ENCODE peak calls at places on chromosomes 13 and 19, in five cellular contexts. N is GM23338, J is GM12892, O is transverse colon, X is GM12891. U is an unnamed sample.

GRCh38 chr13:66329988-66330429 is 900.1 kb downstream of the PCDH9 start:
- DNase-seq in J (no peak), X (no peak), N (no peak), O (no peak), U (no peak)

GRCh38 chr19:10112037-10112751 is 701 bp downstream of the P2RY11 start:
- DNase-seq in J (no peak), N (no peak), X (no peak), O (peak), U (no peak)

GRCh38 chr19:8666814-8667405 is 31.7 kb downstream of the ACTL9 start:
- DNase-seq in X (no peak), O (no peak), N (no peak), J (no peak), U (no peak)

GRCh38 chr19:35153701-35154534 is 617 bp upstream of the FXYD5 start:
- DNase-seq in N (peak), X (peak), O (peak), J (peak), U (peak)

GRCh38 chr19:17922138-17922537 is 10.7 kb upstream of the CCDC124 start:
- DNase-seq in X (no peak), O (no peak), J (no peak), N (no peak), U (no peak)

GRCh38 chr13:20703785-20704458 is 423 bp downstream of the IL17D start:
- DNase-seq in J (peak), N (peak), X (peak), O (peak), U (peak)

GRCh38 chr13:79548886-79549285 is 67.9 kb downstream of the NDFIP2 start:
- DNase-seq in O (no peak), X (no peak), N (no peak), J (no peak), U (no peak)

GRCh38 chr13:24863748-24864540 is 100.0 kb downstream of the RNF17 start:
- DNase-seq in N (no peak), J (no peak), O (no peak), X (no peak), U (no peak)

GRCh38 chr19:50678323-50678722 is 29.1 kb downstream of the C19orf81 start:
- DNase-seq in J (no peak), O (no peak), X (no peak), N (no peak), U (no peak)

GRCh38 chr13:111506621-111507020 is 186.2 kb downstream of the TEX29 start:
- DNase-seq in O (no peak), N (no peak), J (no peak), X (no peak), U (no peak)

GRCh38 chr13:99376132-99376531 is 68.9 kb upstream of the GPR183 start:
- DNase-seq in N (no peak), J (no peak), O (no peak), X (peak), U (peak)

GRCh38 chr19:17260842-17261325 is 3.7 kb downstream of the USHBP1 start:
- DNase-seq in J (peak), X (peak), N (peak), O (peak), U (peak)

DNA sequence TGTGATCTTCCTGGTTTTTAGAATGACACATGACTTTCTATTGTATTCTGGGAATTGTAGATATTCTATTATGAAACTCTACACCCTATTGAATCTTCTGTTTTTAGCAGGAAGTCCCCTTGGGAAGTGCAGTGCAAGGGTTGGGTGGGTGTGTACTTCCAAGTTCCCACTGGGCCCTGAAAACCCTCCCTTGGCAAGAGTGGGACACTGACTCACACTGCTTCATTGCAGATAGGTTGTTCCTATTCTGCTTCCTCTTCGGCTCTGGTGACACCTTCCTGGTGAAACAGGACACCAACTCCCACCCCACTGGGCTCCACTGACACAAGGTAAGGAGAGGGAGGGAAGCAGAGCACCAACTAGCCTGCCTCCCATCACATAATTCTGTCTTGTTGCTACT is 121.8 kb downstream of the KCTD12 start:
- DNase-seq in X (no peak), N (no peak), O (peak), J (no peak), U (peak)
- TF ChIP-seq POLR2AphosphoS5 in X (no peak), N (no peak), O (no peak), J (no peak), U (no peak)

GRCh38 chr13:35838356-35838755 is 292.8 kb downstream of the DCLK1 start:
- DNase-seq in N (no peak), X (no peak), O (no peak), J (no peak), U (no peak)
- TF ChIP-seq POLR2AphosphoS5 in N (no peak), X (no peak), O (no peak), J (no peak), U (no peak)

GRCh38 chr19:45508931-45509691 is 1.8 kb downstream of the VASP start:
- DNase-seq in N (peak), X (peak), J (peak), O (peak), U (peak)
- TF ChIP-seq POLR2AphosphoS5 in N (no peak), X (peak), J (no peak), O (peak), U (peak)

GRCh38 chr19:57769345-57770131 is at the start of gene ZNF586:
- DNase-seq in J (peak), X (peak), N (peak), O (peak), U (peak)
- TF ChIP-seq POLR2AphosphoS5 in J (peak), X (peak), N (peak), O (peak), U (peak)

GRCh38 chr13:19070398-19070735 is 111.3 kb downstream of the TUBA3C start:
- DNase-seq in J (no peak), N (no peak), X (no peak), O (no peak), U (no peak)
- TF ChIP-seq POLR2AphosphoS5 in J (no peak), N (no peak), X (no peak), O (no peak), U (no peak)

GRCh38 chr13:59750860-59751259 is 412.9 kb downstream of the DIAPH3 start:
- DNase-seq in X (no peak), J (no peak), N (peak), O (no peak), U (no peak)
- TF ChIP-seq POLR2AphosphoS5 in X (no peak), J (no peak), N (no peak), O (no peak), U (no peak)

GRCh38 chr13:44224433-44225149 is 149.0 kb upstream of the SERP2 start:
- DNase-seq in N (no peak), X (no peak), J (no peak), O (no peak), U (peak)
- TF ChIP-seq POLR2AphosphoS5 in N (no peak), X (no peak), J (no peak), O (peak), U (peak)

GRCh38 chr13:109651854-109652253 is 134.5 kb downstream of the IRS2 start:
- DNase-seq in J (no peak), N (no peak), X (no peak), O (no peak), U (no peak)

GRCh38 chr13:109655611-109656010 is 130.8 kb downstream of the IRS2 start:
- DNase-seq in N (no peak), X (no peak), J (no peak), O (no peak), U (no peak)

GRCh38 chr13:109652536-109652935 is 133.8 kb downstream of the IRS2 start:
- DNase-seq in N (no peak), J (no peak), O (no peak), X (no peak), U (no peak)

GRCh38 chr13:109655206-109655600 is 131.2 kb downstream of the IRS2 start:
- DNase-seq in N (no peak), X (no peak), O (no peak), J (no peak), U (no peak)

GRCh38 chr13:109654341-109655205 is 131.8 kb downstream of the IRS2 start:
- DNase-seq in O (no peak), J (no peak), X (no peak), N (no peak), U (no peak)
- TF ChIP-seq POLR2AphosphoS5 in O (no peak), J (no peak), X (no peak), N (no peak), U (no peak)

DNA sequence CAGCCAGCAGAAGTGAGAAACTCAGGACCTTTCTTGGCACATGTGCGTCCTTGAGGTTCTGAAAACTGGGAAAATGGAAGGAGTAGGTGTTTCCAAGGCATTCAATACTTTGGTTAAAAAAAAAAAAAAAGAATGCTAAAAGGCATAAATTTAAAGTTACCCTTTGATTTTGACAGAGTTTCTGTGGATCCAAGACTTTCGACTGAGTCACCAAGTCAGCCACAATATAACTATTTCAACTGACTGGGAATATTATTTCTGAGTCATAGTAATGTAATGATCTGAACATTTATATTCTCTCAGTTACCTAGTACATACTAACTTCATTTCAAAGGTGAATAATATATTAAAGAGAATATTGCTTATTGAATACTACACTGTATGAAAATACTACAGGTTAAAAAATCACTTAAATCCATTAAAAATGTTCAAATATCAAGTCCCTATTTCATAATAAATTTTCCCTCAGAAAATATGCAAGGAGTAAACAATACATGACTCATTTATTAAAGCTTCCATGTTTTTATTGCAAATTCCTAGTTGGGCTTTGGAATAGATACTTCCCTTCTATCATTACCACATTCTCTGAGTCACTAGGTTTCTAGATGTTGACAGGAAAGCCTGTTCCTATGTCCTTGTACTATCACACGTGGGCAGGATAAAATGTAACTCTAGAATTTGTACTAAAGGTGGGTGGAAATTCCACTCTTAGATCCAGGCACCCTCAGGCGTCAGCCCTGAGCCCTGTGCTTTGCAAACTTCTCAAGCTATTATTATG is 2.3 kb upstream of the ITGBL1 start:
- DNase-seq in O (no peak), N (no peak), J (no peak), X (no peak), U (no peak)
- TF ChIP-seq POLR2AphosphoS5 in O (no peak), N (no peak), J (no peak), X (no peak), U (no peak)

DNA sequence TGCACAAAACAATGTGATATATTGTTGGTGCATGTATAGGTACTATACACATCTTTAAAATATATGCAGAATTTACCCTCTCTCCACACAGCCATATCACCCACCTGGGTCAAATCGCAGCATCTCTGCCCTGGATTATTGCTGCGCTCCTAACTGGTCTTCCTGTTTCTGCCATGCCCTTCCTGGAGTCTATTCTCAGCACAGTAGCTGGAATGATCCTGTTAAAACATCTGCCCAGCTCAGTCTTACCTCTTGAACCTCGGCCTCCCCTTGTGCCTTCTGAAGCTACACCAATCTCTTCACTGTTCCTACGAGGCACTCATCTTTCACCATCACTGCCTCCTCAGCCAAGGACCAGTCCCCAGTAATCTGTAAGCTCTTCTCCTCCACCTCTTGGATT is 25.5 kb upstream of the TNFRSF19 start:
- DNase-seq in N (no peak), O (no peak), J (no peak), X (no peak), U (no peak)
- TF ChIP-seq POLR2AphosphoS5 in N (no peak), O (no peak), J (no peak), X (no peak), U (no peak)

U was measured in sigmoid colon.